ENCODE peak calls at places on chromosomes 7 and 10, in eight cellular contexts. T, K, E, D, N, A, Q and R are unnamed samples.

GRCh38 chr10:53894145-53894544 is 906.9 kb downstream of the PCDH15 start:
- DNase-seq in T (no peak), A (no peak), K (no peak), Q (no peak), D (no peak), E (no peak), N (no peak), R (no peak)

GRCh38 chr10:11170993-11171416 is 153.3 kb downstream of the CELF2 start:
- DNase-seq in K (no peak), Q (no peak), T (no peak), N (no peak), A (no peak), D (peak; percentile 77), E (no peak), R (no peak)

GRCh38 chr7:100166317-100166940 is 2.0 kb downstream of the GAL3ST4 start:
- DNase-seq in D (peak; percentile 8), A (no peak), N (no peak), K (no peak), E (no peak), T (peak; percentile 59), Q (no peak), R (no peak)

GRCh38 chr10:28569506-28570159 is 36.7 kb downstream of the WAC start:
- DNase-seq in Q (peak; percentile 63), A (no peak), N (no peak), E (peak; percentile 56), T (no peak), K (no peak), D (no peak), R (no peak)

GRCh38 chr7:30965372-30965771 is 1.6 kb downstream of the GHRHR start:
- DNase-seq in E (peak; percentile 23), N (no peak), D (no peak), T (no peak), Q (peak; percentile 27), K (no peak), A (no peak), R (no peak)

GRCh38 chr7:72504057-72504456 is 91.9 kb upstream of the CALN1 start:
- DNase-seq in Q (peak; percentile 6), E (peak; percentile 3), K (no peak), T (no peak), D (no peak), N (no peak), A (no peak), R (no peak)

GRCh38 chr7:55641811-55642210 is 69.5 kb upstream of the VOPP1 start:
- DNase-seq in T (no peak), K (peak; percentile 19), D (no peak), Q (peak; percentile 25), E (no peak), N (no peak), A (no peak), R (no peak)

GRCh38 chr7:69630292-69630691 is 32.0 kb downstream of the AUTS2 start:
- DNase-seq in Q (peak; percentile 86), T (no peak), D (no peak), A (no peak), E (peak; percentile 92), N (peak; percentile 82), K (no peak), R (no peak)

GRCh38 chr7:149450821-149451220 is 10.0 kb downstream of the ZNF777 start:
- DNase-seq in T (no peak), Q (no peak), K (no peak), N (no peak), D (no peak), E (no peak), A (no peak), R (no peak)

GRCh38 chr10:131534836-131535235 is 223.3 kb upstream of the TCERG1L start:
- DNase-seq in T (no peak), N (no peak), E (no peak), K (no peak), A (no peak), Q (no peak), D (no peak), R (no peak)

GRCh38 chr7:87545760-87546159 is 54.9 kb downstream of the ABCB1 start:
- DNase-seq in N (no peak), D (no peak), K (no peak), A (no peak), E (no peak), Q (no peak), T (no peak), R (no peak)

GRCh38 chr7:126185959-126186580 is 1066.7 kb downstream of the GRM8 start:
- DNase-seq in N (no peak), Q (no peak), E (no peak), T (peak; percentile 2), A (peak; percentile 48), D (no peak), K (no peak), R (no peak)

GRCh38 chr7:76515999-76516443 is 5.7 kb downstream of the UPK3B start:
- DNase-seq in E (peak; percentile 40), K (no peak), T (peak; percentile 89), D (peak; percentile 65), A (no peak), N (peak; percentile 5), Q (peak; percentile 60), R (no peak)

GRCh38 chr7:31687024-31687423 is at the start of gene PPP1R17:
- DNase-seq in Q (no peak), N (no peak), E (no peak), T (peak; percentile 57), K (no peak), A (peak; percentile 36), D (no peak), R (no peak)

GRCh38 chr10:119412831-119413737 is 129.4 kb downstream of the RGS10 start:
- DNase-seq in Q (peak; percentile 54), N (no peak), D (no peak), K (no peak), E (peak; percentile 73), T (peak; percentile 70), A (no peak), R (no peak)

GRCh38 chr10:31867646-31868045 is 61.0 kb downstream of the ARHGAP12 start:
- DNase-seq in D (no peak), E (peak; percentile 61), K (no peak), N (no peak), A (no peak), T (no peak), Q (peak; percentile 67), R (no peak)

GRCh38 chr7:141013345-141013715 is 1.4 kb downstream of the MRPS33 start:
- DNase-seq in E (no peak), D (no peak), K (peak; percentile 35), T (no peak), N (no peak), A (no peak), Q (peak; percentile 18), R (no peak)

GRCh38 chr7:129494041-129494440 is 8.3 kb upstream of the SMKR1 start:
- DNase-seq in E (peak; percentile 94), T (no peak), Q (peak; percentile 93), K (no peak), D (no peak), A (no peak), N (peak; percentile 49), R (no peak)

GRCh38 chr7:129493555-129493954 is 8.8 kb upstream of the SMKR1 start:
- DNase-seq in E (peak; percentile 40), Q (peak; percentile 42), T (no peak), K (no peak), N (no peak), A (no peak), D (no peak), R (no peak)

GRCh38 chr7:129492406-129492805 is 9.9 kb upstream of the SMKR1 start:
- DNase-seq in N (no peak), E (peak; percentile 49), D (no peak), T (no peak), K (no peak), Q (peak; percentile 55), A (no peak), R (no peak)

GRCh38 chr7:129489491-129489890 is 12.8 kb upstream of the SMKR1 start:
- DNase-seq in K (no peak), T (no peak), E (peak; percentile 80), D (no peak), N (peak; percentile 27), Q (peak; percentile 76), A (no peak), R (no peak)
- H3K4me3 ChIP-seq in K (no peak overlapping the region), T (no peak overlapping the region), E (no peak overlapping the region), D (no peak overlapping the region), N (no peak overlapping the region), Q (no peak overlapping the region), A (no peak overlapping the region), R (no peak overlapping the region)

DNA sequence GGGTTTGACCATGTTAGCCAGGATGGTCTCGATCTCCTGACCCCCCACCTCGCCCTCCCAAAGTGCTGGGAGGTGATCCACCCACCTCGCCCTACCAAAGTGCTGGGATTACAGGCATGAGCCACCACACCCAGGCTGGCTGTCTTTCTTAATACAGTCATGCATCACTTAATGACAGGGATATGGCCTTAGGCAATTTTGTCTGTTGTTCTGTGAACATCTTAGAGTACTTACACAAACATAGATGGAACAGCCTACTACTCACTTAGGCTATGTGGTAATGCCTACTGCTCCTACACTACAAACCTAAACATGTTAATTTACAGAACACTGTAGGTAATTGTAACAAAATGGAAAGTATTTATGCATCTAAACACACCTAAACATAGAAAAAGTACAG is 106.6 kb upstream of the KCNMA1 start:
- DNase-seq in N (no peak), A (no peak), Q (peak; percentile 45), T (no peak), K (no peak), E (peak; percentile 39), D (no peak), R (no peak)
- H3K4me3 ChIP-seq in N (no peak overlapping the region), A (no peak overlapping the region), Q (no peak overlapping the region), T (no peak overlapping the region), K (no peak overlapping the region), E (no peak overlapping the region), D (no peak overlapping the region), R (no peak overlapping the region)

GRCh38 chr7:45657136-45657889 is 83.1 kb downstream of the ADCY1 start:
- DNase-seq in T (no peak), K (no peak), N (no peak), Q (no peak), E (no peak), D (no peak), A (no peak), R (no peak)
- H3K4me3 ChIP-seq in T (no peak overlapping the region), K (no peak overlapping the region), N (no peak overlapping the region), Q (no peak overlapping the region), E (no peak overlapping the region), D (no peak overlapping the region), A (no peak overlapping the region), R (no peak overlapping the region)

DNA sequence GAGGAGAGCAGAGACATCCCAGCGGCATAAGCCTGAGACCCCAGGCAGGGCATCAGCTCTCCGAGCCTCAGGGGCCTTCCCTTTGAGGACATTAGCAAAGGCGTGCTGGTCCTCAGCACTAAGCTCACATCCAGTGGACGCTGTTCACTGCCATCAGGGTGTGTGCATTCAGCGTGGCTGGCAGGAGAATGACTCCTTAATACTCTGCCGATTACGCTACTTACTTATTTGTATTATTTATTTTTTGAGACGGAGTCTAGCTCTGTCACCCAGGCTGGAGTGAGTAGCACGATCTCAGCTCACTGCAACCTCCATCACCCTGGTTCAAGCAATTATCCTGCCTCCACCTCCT is 290.2 kb downstream of the KLF6 start:
- DNase-seq in N (no peak), Q (no peak), E (no peak), D (no peak), A (no peak), K (no peak), T (no peak), R (no peak)
- H3K4me3 ChIP-seq in N (no peak overlapping the region), Q (no peak overlapping the region), E (no peak overlapping the region), D (no peak overlapping the region), A (no peak overlapping the region), K (no peak overlapping the region), T (no peak overlapping the region), R (peak overlapping the region; percentile 49)